ENCODE peak calls at places on chromosomes 11 and 22, in nine cellular contexts. C, Z, N, X, G, W, A, J and V are unnamed samples.
A peak's percentile ranks its signal among the peaks of the same experiment; 100 is the strongest.

GRCh38 chr22:37163618-37164534 is 14.2 kb upstream of the IL2RB start:
- DNase-seq in C (peak; percentile 95), Z (no peak), N (no peak), X (peak; percentile 48), G (no peak), W (no peak), A (no peak), J (no peak), V (no peak)

GRCh38 chr11:69514771-69515170 is 33.3 kb downstream of the LINC01488 start:
- DNase-seq in C (no peak), Z (no peak), N (no peak), X (no peak), G (no peak), W (no peak), A (no peak), J (no peak), V (no peak)

GRCh38 chr11:130644187-130644586 is 195.7 kb downstream of the ADAMTS15 start:
- DNase-seq in C (no peak), Z (no peak), N (no peak), X (no peak), G (no peak), W (no peak), A (no peak), J (no peak), V (peak; percentile 13)

GRCh38 chr22:37080438-37080837 is 28.9 kb downstream of the KCTD17 start:
- DNase-seq in C (peak; percentile 51), Z (no peak), N (no peak), X (no peak), G (no peak), W (no peak), A (no peak), J (no peak), V (no peak)

GRCh38 chr22:45493286-45493771 is 9.4 kb upstream of the FBLN1 start:
- DNase-seq in C (no peak), Z (no peak), N (no peak), X (no peak), G (peak; percentile 29), W (no peak), A (peak; percentile 57), J (no peak), V (no peak)

GRCh38 chr22:43811777-43812148 is 342 bp downstream of the EFCAB6 start:
- DNase-seq in C (peak; percentile 7), Z (no peak), N (no peak), X (no peak), G (peak; percentile 60), W (no peak), A (no peak), J (peak; percentile 33), V (no peak)

GRCh38 chr11:119369035-119369925 is 12.2 kb downstream of the USP2 start:
- DNase-seq in C (no peak), Z (no peak), N (no peak), X (no peak), G (no peak), W (no peak), A (no peak), J (no peak), V (no peak)

GRCh38 chr22:19990609-19991394 is 25.8 kb downstream of the ARVCF start:
- DNase-seq in C (no peak), Z (no peak), N (no peak), X (no peak), G (no peak), W (no peak), A (no peak), J (no peak), V (no peak)

GRCh38 chr11:78019808-78020207 is 3.3 kb downstream of the KCTD14 start:
- DNase-seq in C (no peak), Z (no peak), N (no peak), X (no peak), G (no peak), W (no peak), A (no peak), J (no peak), V (no peak)

GRCh38 chr22:19086944-19087343 is 35.3 kb downstream of the DGCR2 start:
- DNase-seq in C (no peak), Z (no peak), N (no peak), X (no peak), G (peak; percentile 44), W (no peak), A (no peak), J (peak; percentile 29), V (no peak)

GRCh38 chr22:25162561-25162960 is 37.1 kb upstream of the CRYBB3 start:
- DNase-seq in C (no peak), Z (no peak), N (no peak), X (no peak), G (no peak), W (no peak), A (no peak), J (no peak), V (no peak)

GRCh38 chr11:69244286-69244685 is 49.7 kb upstream of the MYEOV start:
- DNase-seq in C (no peak), Z (no peak), N (no peak), X (no peak), G (no peak), W (no peak), A (no peak), J (no peak), V (no peak)

GRCh38 chr11:66720899-66721470 is 8.0 kb downstream of the SPTBN2 start:
- DNase-seq in C (no peak), Z (no peak), N (no peak), X (no peak), G (no peak), W (no peak), A (no peak), J (no peak), V (no peak)

GRCh38 chr22:25966448-25966913 is 202.8 kb upstream of the SEZ6L start:
- DNase-seq in C (no peak), Z (peak; percentile 49), N (no peak), X (no peak), G (no peak), W (no peak), A (no peak), J (no peak), V (no peak)

GRCh38 chr11:133399294-133399693 is 133.0 kb downstream of the OPCML start:
- DNase-seq in C (no peak), Z (no peak), N (no peak), X (no peak), G (no peak), W (no peak), A (no peak), J (no peak), V (no peak)

GRCh38 chr22:48554893-48555552 is 1272.7 kb downstream of the BRD1 start:
- DNase-seq in C (no peak), Z (no peak), N (no peak), X (no peak), G (no peak), W (no peak), A (no peak), J (peak; percentile 58), V (no peak)

GRCh38 chr11:94731921-94732601 is 36.1 kb upstream of the AMOTL1 start:
- DNase-seq in C (no peak), Z (no peak), N (no peak), X (no peak), G (peak; percentile 86), W (no peak), A (no peak), J (peak; percentile 76), V (no peak)

GRCh38 chr11:65954771-65955170 is 6.8 kb upstream of the SART1 start:
- DNase-seq in C (no peak), Z (no peak), N (no peak), X (no peak), G (no peak), W (no peak), A (no peak), J (no peak), V (no peak)

GRCh38 chr11:122007611-122008071 is 108.4 kb downstream of the BLID start:
- DNase-seq in C (no peak), Z (no peak), N (no peak), X (no peak), G (peak; percentile 73), W (no peak), A (peak; percentile 16), J (peak; percentile 42), V (no peak)

GRCh38 chr11:75273989-75274391 is 33.4 kb downstream of the TPBGL start:
- DNase-seq in C (no peak), Z (no peak), N (no peak), X (no peak), G (no peak), W (no peak), A (no peak), J (no peak), V (no peak)

GRCh38 chr22:41863472-41863871 is 30.6 kb downstream of the SREBF2 start:
- DNase-seq in C (no peak), Z (no peak), N (no peak), X (no peak), G (no peak), W (no peak), A (no peak), J (no peak), V (no peak)

GRCh38 chr11:27357250-27357649 is 5.8 kb downstream of the CCDC34 start:
- DNase-seq in C (no peak), Z (peak; percentile 73), N (no peak), X (no peak), G (no peak), W (no peak), A (no peak), J (no peak), V (no peak)

GRCh38 chr22:30969532-30970355 is 679 bp downstream of the TUG1 start:
- DNase-seq in C (peak; percentile 40), Z (no peak), N (no peak), X (peak; percentile 40), G (peak; percentile 54), W (no peak), A (no peak), J (peak; percentile 22), V (peak; percentile 46)

GRCh38 chr11:41058138-41058537 is 401.3 kb downstream of the LRRC4C start:
- DNase-seq in C (no peak), Z (no peak), N (no peak), X (no peak), G (no peak), W (no peak), A (no peak), J (no peak), V (no peak)

GRCh38 chr22:39253427-39254070 is 8.8 kb upstream of the PDGFB start:
- DNase-seq in C (peak; percentile 67), Z (no peak), N (no peak), X (peak; percentile 41), G (peak; percentile 72), W (no peak), A (no peak), J (no peak), V (no peak)

GRCh38 chr11:57502870-57503269 is 12.6 kb downstream of the SLC43A1 start:
- DNase-seq in C (no peak), Z (no peak), N (no peak), X (no peak), G (no peak), W (no peak), A (no peak), J (no peak), V (no peak)

GRCh38 chr11:96967616-96968015 is 577.8 kb downstream of the JRKL start:
- DNase-seq in C (no peak), Z (no peak), N (no peak), X (no peak), G (peak; percentile 2), W (no peak), A (no peak), J (no peak), V (no peak)

GRCh38 chr11:126053340-126054286 is 9.1 kb downstream of the CDON start:
- DNase-seq in C (no peak), Z (peak; percentile 9), N (no peak), X (no peak), G (no peak), W (no peak), A (no peak), J (no peak), V (no peak)

GRCh38 chr22:30665266-30665665 is 2.4 kb downstream of the DUSP18 start:
- DNase-seq in C (no peak), Z (no peak), N (no peak), X (no peak), G (no peak), W (no peak), A (no peak), J (no peak), V (no peak)

GRCh38 chr11:118838905-118839553 is 44.7 kb upstream of the CXCR5 start:
- DNase-seq in C (no peak), Z (no peak), N (no peak), X (no peak), G (no peak), W (no peak), A (no peak), J (no peak), V (no peak)

GRCh38 chr11:72224587-72225410 is at the start of gene INPPL1:
- DNase-seq in C (peak; percentile 57), Z (no peak), N (no peak), X (peak; percentile 21), G (peak; percentile 37), W (no peak), A (no peak), J (peak; percentile 72), V (peak; percentile 45)